ENCODE peak calls at places on chromosomes 2 and 18, in five cellular contexts. Y is fibroblast of mammary gland, J is stomach, F is heart left ventricle, W is lower leg skin. B is an unnamed sample.

GRCh38 chr2:69830045-69830905 is 815 bp downstream of the GMCL1 start:
- DNase-seq in Y (peak), J (peak), F (no peak), W (peak), B (peak)

GRCh38 chr2:224359569-224359968 is 42.3 kb downstream of the FAM124B start:
- DNase-seq in Y (no peak), J (no peak), F (no peak), W (no peak), B (peak)

GRCh38 chr2:12982149-12982584 is 265.4 kb downstream of the TRIB2 start:
- DNase-seq in Y (peak), J (no peak), F (no peak), W (no peak), B (peak)

GRCh38 chr2:119005081-119005480 is 63.1 kb downstream of the MARCO start:
- DNase-seq in Y (peak), J (no peak), F (no peak), W (peak), B (no peak)

GRCh38 chr2:33391582-33392255 is 84.7 kb upstream of the RASGRP3 start:
- DNase-seq in Y (peak), J (no peak), F (no peak), W (no peak), B (peak)

GRCh38 chr18:24043403-24043802 is 28.8 kb downstream of the TTC39C start:
- DNase-seq in Y (no peak), J (no peak), F (no peak), W (no peak), B (no peak)

GRCh38 chr2:2333076-2333475 is 2.0 kb upstream of the MYT1L start:
- DNase-seq in Y (no peak), J (no peak), F (no peak), W (no peak), B (no peak)

GRCh38 chr2:127563458-127564428 is 28.3 kb downstream of the MYO7B start:
- DNase-seq in Y (no peak), J (no peak), F (no peak), W (no peak), B (no peak)

GRCh38 chr2:9950521-9951271 is 797 bp upstream of the GRHL1 start:
- DNase-seq in Y (no peak), J (peak), F (peak), W (peak), B (no peak)

GRCh38 chr18:8367217-8367988 is 241.8 kb upstream of the RAB12 start:
- DNase-seq in Y (no peak), J (peak), F (peak), W (no peak), B (peak)

GRCh38 chr2:189661957-189662321 is 680 bp downstream of the ASNSD1 start:
- DNase-seq in Y (no peak), J (no peak), F (no peak), W (no peak), B (no peak)

GRCh38 chr2:84461310-84461709 is 2.2 kb upstream of the SUCLG1 start:
- DNase-seq in Y (no peak), J (no peak), F (no peak), W (no peak), B (no peak)

GRCh38 chr2:240208631-240209211 is 68.3 kb upstream of the OTOS start:
- DNase-seq in Y (no peak), J (no peak), F (no peak), W (peak), B (no peak)

GRCh38 chr18:58863539-58864145 is 1.0 kb upstream of the ZNF532 start:
- DNase-seq in Y (no peak), J (peak), F (peak), W (peak), B (peak)

GRCh38 chr18:58862851-58863538 is 1.7 kb upstream of the ZNF532 start:
- DNase-seq in Y (peak), J (peak), F (peak), W (peak), B (peak)

GRCh38 chr18:58861353-58861752 is 3.3 kb upstream of the ZNF532 start:
- DNase-seq in Y (no peak), J (no peak), F (no peak), W (no peak), B (no peak)

GRCh38 chr18:58861853-58862252 is 2.8 kb upstream of the ZNF532 start:
- DNase-seq in Y (no peak), J (no peak), F (no peak), W (no peak), B (no peak)

DNA sequence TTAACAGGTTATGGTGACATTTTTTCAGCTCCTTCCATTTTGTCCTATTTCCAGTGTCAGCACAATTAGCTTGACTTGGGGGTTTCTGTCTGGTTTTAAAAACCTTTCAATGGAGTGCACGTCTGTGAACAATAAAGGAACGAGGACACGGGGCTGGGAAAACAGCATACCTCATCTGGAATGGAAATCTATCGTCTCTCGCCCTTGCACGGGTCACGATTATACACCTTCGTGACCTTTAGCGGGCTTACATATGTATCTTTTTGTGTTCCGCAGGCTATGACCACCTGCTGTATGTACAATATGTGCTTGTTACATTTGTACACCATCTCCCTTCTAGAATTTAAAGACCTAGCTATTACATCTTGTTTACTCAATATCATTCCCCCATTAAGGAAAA is 2.3 kb upstream of the ZNF532 start:
- DNase-seq in Y (no peak), J (no peak), F (no peak), W (peak), B (no peak)
- H3K4me3 ChIP-seq in Y (no peak), J (no peak), F (peak), W (no peak), B (peak)

GRCh38 chr2:64145760-64146159 is 1.5 kb upstream of the PELI1 start:
- DNase-seq in Y (no peak), J (no peak), F (no peak), W (no peak), B (no peak)

GRCh38 chr2:64143154-64144056 is 815 bp downstream of the PELI1 start:
- DNase-seq in Y (peak), J (no peak), F (no peak), W (no peak), B (peak)

GRCh38 chr2:64145119-64145518 is 899 bp upstream of the PELI1 start:
- DNase-seq in Y (no peak), J (no peak), F (no peak), W (no peak), B (no peak)

GRCh38 chr2:64142817-64143153 is 1.4 kb downstream of the PELI1 start:
- DNase-seq in Y (peak), J (no peak), F (no peak), W (no peak), B (no peak)

DNA sequence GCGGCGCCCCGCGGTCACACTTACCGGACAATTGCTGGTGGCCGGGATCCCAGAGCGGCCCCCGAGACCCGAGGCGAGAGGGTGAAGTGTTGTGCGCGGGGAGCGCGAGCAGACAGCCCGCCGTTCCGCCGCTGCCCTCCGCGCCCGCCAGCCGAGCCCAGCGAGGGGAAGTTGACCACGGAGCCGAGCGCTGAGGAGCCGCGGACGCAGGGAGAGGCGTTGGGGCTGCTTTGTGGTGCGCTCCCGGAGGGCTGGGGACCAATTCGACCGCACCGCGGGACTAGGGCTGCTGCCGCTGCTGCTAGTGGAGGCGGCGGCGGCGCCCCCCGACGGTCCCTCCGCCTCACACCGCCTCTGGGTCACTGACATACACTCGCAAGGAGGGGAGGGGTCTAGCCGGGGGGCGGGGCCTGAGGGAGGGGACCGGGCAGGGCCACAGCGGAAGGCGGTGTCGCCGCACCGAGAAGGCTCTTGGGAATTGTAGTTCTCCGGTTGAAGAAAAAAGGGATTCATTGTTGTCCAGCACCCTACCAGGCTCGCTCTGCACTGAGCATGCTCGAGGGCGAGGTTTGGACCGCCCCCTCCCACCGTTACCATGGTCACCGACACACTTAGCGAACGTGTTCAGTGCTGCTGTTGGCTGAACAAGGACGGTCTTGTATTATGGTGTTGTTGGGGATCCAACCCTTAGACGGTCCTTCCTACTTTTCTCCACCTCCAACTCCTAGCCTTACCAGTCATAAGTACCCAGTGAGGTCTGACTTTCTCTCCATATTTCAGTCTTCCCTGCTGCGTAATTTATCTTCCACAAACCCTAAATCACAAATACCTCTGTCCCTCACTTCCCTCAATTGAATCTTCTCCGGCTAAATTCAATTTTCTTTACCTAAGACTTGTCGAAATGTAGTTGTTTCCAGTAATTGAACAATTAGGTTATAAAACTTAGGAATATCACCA is at the start of gene PELI1:
- DNase-seq in Y (peak), J (peak), F (peak), W (peak), B (peak)
- TF ChIP-seq CTCF in Y (no peak), J (no peak), F (peak), W (no peak), B (no peak)

GRCh38 chr2:45068643-45069140 is 59.4 kb upstream of the SIX2 start:
- DNase-seq in Y (peak), J (no peak), F (no peak), W (no peak), B (peak)

GRCh38 chr2:45072064-45072861 is 63.0 kb upstream of the SIX2 start:
- DNase-seq in Y (no peak), J (no peak), F (no peak), W (peak), B (no peak)

GRCh38 chr2:45072862-45073237 is 63.6 kb upstream of the SIX2 start:
- DNase-seq in Y (no peak), J (no peak), F (no peak), W (peak), B (no peak)

GRCh38 chr2:45067859-45068642 is 58.8 kb upstream of the SIX2 start:
- DNase-seq in Y (peak), J (no peak), F (no peak), W (no peak), B (peak)

DNA sequence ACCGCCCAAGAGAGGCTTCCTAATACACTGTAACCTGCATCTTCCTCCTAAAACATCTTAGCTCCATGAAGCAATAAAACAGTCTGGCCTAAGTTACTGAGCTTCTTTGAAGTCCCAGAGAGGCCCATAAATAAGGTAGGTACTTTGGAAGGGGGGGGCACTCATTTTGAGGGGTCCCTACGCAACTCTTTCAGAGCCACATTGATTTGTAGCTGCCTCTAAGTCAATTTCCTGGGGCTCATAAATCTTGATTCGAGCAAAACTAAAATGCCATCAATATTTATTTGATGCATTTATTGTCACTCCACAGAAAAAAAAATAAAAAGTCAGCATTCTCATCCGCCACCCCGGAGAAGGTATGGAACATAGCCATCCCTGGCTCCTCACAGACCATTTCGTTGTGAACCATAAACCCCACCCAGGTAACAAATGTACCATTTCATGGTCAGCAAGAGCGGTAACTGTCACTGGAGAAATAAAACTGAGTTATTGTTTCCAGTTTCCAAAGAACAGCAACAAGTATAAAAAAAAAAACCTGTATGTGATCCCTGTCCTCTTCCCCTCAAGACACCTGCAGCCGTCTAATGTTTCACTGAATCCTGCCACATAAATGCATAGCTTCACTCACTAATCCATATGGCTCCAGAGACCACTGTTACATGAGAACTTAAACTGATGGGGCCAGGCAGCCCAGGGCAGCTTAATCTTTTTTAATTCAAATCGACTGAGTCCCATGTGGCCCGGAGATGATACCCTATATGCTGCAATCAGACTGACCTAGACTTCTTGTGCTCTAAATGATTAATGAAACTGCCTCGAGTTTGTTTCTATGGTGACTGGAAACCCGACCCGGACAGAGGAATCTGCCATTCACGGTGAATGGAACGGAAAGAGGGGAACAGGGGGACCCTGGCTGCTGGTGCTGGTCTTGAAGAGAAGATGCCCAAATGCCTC is 60.7 kb upstream of the SIX2 start:
- DNase-seq in Y (no peak), J (no peak), F (no peak), W (peak), B (peak)
- H3K4me3 ChIP-seq in Y (no peak), J (no peak), F (no peak), W (no peak), B (no peak)

GRCh38 chr2:26706093-26706492 is 13.6 kb downstream of the KCNK3 start:
- DNase-seq in Y (no peak), J (no peak), F (no peak), W (no peak), B (no peak)
- TF ChIP-seq CTCF in Y (no peak), J (no peak), F (no peak), W (no peak), B (no peak)

DNA sequence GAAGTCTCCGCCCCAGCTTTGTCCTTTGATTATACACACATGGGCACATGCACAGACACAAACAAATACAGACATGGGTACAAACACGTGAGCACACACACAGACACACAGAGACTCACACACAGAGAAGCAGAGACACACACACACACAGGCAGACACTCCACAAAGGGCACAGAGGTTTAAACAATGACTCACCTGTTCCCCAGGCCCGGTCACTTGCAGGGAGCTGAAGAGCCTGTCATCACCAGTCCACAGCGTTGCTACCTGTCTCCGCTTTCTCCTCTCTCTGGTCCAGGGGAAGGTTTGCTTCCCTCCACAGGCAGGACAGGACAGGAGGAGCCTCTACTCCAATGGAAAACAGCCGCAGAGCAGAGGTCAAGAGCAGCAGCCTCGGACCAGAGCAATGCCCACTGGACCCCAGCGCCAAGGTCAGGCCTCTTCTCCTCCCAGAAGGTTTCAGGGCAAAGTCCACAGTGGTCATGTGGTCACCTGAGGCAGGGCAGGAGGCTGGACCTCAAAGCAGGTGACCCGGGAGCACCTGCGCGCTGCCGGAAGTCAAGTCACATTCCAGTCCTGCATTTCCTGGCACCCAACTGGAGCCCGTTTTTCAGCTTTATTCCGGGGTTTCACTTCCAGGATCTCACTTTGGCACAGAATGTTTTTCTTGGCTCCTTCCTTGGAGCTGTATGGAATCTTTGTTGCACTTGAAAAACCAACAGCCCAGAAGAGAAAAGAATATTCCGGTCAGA is at the start of gene RAB17:
- DNase-seq in Y (no peak), J (peak), F (no peak), W (no peak), B (peak)
- H3K4me3 ChIP-seq in Y (no peak), J (peak), F (no peak), W (no peak), B (no peak)

GRCh38 chr2:236607471-236608307 is 38.1 kb downstream of the ACKR3 start:
- DNase-seq in Y (peak), J (no peak), F (no peak), W (no peak), B (peak)
- TF ChIP-seq CTCF in Y (no peak), J (no peak), F (no peak), W (no peak), B (no peak)

DNA sequence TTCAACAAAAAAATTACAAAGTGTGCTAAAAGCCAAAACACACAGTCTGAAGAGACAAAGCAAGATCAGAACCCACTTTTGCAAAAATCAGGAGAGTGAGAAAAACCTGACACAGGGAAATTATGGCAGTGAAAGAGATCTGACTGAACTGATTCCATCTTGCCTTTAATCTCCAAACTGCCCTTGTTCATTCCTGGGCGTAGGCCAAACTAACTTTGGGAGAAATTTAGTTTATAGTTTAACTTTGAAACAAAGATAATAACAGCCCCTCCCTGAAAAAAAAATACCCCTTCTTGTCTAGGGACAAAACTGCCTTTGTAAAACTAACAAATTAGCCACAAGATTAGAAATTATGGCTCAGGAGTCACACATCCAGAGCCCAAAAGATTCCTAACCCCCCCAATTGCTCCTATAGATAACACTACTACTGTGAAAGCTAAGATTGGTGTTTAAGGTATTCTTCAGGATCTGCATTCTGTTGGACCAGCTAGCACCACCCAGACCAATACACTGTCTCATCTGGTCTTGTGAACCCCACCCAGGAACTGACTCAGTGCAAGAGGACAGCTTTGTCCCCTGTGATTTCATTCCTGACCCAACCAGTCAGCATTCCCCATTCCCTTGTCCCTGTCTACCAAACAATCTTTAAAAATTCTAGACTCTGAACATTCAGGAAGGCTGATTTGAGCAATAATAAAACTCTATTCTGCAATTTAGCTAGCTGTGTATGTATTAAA is 226.1 kb upstream of the SH3BP4 start:
- DNase-seq in Y (peak), J (no peak), F (no peak), W (peak), B (peak)
- H3K4me3 ChIP-seq in Y (no peak), J (no peak), F (no peak), W (no peak), B (no peak)